ENCODE peak calls at places on chromosome 14, in ten cellular contexts. V is HEK293T, Y is AG10803, T is astrocyte of the cerebellum, Z is pons, X is ELR, D is sciatic nerve, C is M059J, H is activated T-cell treated with anti-CD3 and anti-CD28 coated beads for 48 hours, R is T-helper 17 cell. M is an unnamed sample.

GRCh38 chr14:69694730-69695663 is 71.9 kb upstream of the SRSF5 start:
- DNase-seq in D (no peak), H (no peak), Z (peak; percentile 73), C (no peak), X (no peak), V (no peak), Y (peak; percentile 21), T (no peak), R (no peak), M (no peak)

GRCh38 chr14:103144085-103144484 is 20.8 kb downstream of the TNFAIP2 start:
- DNase-seq in D (no peak), X (peak; percentile 95), Z (no peak), C (peak; percentile 73), R (no peak), T (no peak), Y (peak; percentile 87), H (no peak), V (no peak), M (no peak)

GRCh38 chr14:87813211-87813610 is 179.8 kb downstream of the GALC start:
- DNase-seq in D (no peak), Z (no peak), X (no peak), V (no peak), T (no peak), H (no peak), Y (no peak), R (no peak), C (no peak), M (no peak)

GRCh38 chr14:48398675-48399282 is 723.4 kb upstream of the MDGA2 start:
- DNase-seq in Z (peak; percentile 70), V (peak; percentile 44), T (peak; percentile 28), R (no peak), X (peak; percentile 27), Y (peak; percentile 11), D (no peak), C (peak; percentile 40), H (no peak), M (no peak)

GRCh38 chr14:65131176-65131765 is 29.0 kb upstream of the MAX start:
- DNase-seq in T (peak; percentile 33), C (peak; percentile 78), D (no peak), R (no peak), X (peak; percentile 77), Z (no peak), Y (peak; percentile 86), V (no peak), H (no peak), M (peak; percentile 81)

GRCh38 chr14:91284791-91285548 is 40.5 kb upstream of the GPR68 start:
- DNase-seq in H (no peak), R (no peak), T (no peak), C (peak; percentile 67), X (peak; percentile 33), Y (peak; percentile 28), D (no peak), V (peak; percentile 78), Z (no peak), M (peak; percentile 54)

GRCh38 chr14:104891664-104892500 is 26.8 kb downstream of the CEP170B start:
- DNase-seq in Y (no peak), X (no peak), V (no peak), R (no peak), D (no peak), T (no peak), Z (no peak), H (no peak), C (no peak), M (peak; percentile 81)

GRCh38 chr14:68395585-68395984 is 397.3 kb downstream of the ZFP36L1 start:
- DNase-seq in T (no peak), Z (no peak), D (no peak), V (no peak), Y (peak; percentile 92), C (peak; percentile 43), H (no peak), X (peak; percentile 72), R (no peak), M (peak; percentile 82)

GRCh38 chr14:33791971-33792370 is 158.9 kb downstream of the EGLN3 start:
- DNase-seq in H (no peak), Z (no peak), V (no peak), T (no peak), C (no peak), X (no peak), D (no peak), R (no peak), Y (no peak), M (no peak)

GRCh38 chr14:95499354-95499750 is 17.1 kb downstream of the SYNE3 start:
- DNase-seq in X (no peak), C (no peak), Y (no peak), R (no peak), T (no peak), V (no peak), Z (no peak), D (no peak), H (no peak), M (no peak)

GRCh38 chr14:99064262-99064954 is 207.6 kb downstream of the BCL11B start:
- DNase-seq in D (no peak), X (no peak), T (no peak), V (no peak), H (no peak), Z (no peak), Y (peak; percentile 42), R (no peak), C (no peak), M (peak; percentile 29)

GRCh38 chr14:99621948-99622347 is 17.9 kb upstream of the CCDC85C start:
- DNase-seq in R (no peak), T (no peak), H (no peak), Z (no peak), Y (no peak), X (no peak), C (no peak), D (no peak), V (no peak), M (no peak)

GRCh38 chr14:36515105-36515593 is 4.9 kb downstream of the NKX2-1 start:
- DNase-seq in Z (no peak), Y (no peak), V (no peak), D (no peak), R (no peak), H (no peak), X (no peak), T (no peak), C (no peak), M (no peak)

GRCh38 chr14:37147310-37147875 is 25.0 kb downstream of the SLC25A21 start:
- DNase-seq in C (no peak), X (no peak), V (no peak), Y (peak; percentile 58), R (no peak), T (no peak), H (no peak), D (no peak), Z (no peak), M (no peak)

GRCh38 chr14:73715707-73716106 is 1.5 kb upstream of the PNMA1 start:
- DNase-seq in X (no peak), Y (no peak), C (no peak), Z (no peak), H (no peak), D (no peak), R (no peak), T (no peak), V (no peak), M (peak; percentile 69)